ENCODE peak calls at places on chromosomes 2 and 18, in ten cellular contexts. Y is H54, R is NCI-H524, V is RPMI7951, O is hepatocyte, K is HTR-8/SVneo, Q is ELR, A is A549, X is GM03348, G is hippocampal formation. Z is an unnamed sample.
A peak's percentile ranks its signal among the peaks of the same experiment; 100 is the strongest.

GRCh38 chr2:167135691-167136090 is 247.4 kb downstream of the XIRP2 start:
- DNase-seq in Y (no peak), R (no peak), V (peak; percentile 40), O (no peak), K (no peak), Q (peak; percentile 20), A (no peak), X (no peak), G (no peak), Z (no peak)

GRCh38 chr2:113150258-113150601 is 22.8 kb downstream of the IL1RN start:
- DNase-seq in Y (no peak), R (no peak), V (no peak), O (no peak), K (no peak), Q (no peak), A (no peak), X (no peak), G (no peak), Z (no peak)

GRCh38 chr2:96550787-96551604 is 14.4 kb downstream of the ARID5A start:
- DNase-seq in Y (no peak), R (no peak), V (no peak), O (no peak), K (no peak), Q (no peak), A (no peak), X (no peak), G (no peak), Z (no peak)

GRCh38 chr2:229032596-229033234 is 238.4 kb downstream of the PID1 start:
- DNase-seq in Y (no peak), R (no peak), V (peak; percentile 54), O (no peak), K (no peak), Q (peak; percentile 25), A (no peak), X (peak; percentile 31), G (no peak), Z (no peak)

GRCh38 chr2:1814616-1815015 is 70.3 kb upstream of the PXDN start:
- DNase-seq in Y (no peak), R (no peak), V (no peak), O (no peak), K (no peak), Q (no peak), A (no peak), X (no peak), G (no peak), Z (no peak)

GRCh38 chr2:64913357-64913869 is 75.8 kb upstream of the SLC1A4 start:
- DNase-seq in Y (no peak), R (no peak), V (no peak), O (peak; percentile 68), K (no peak), Q (peak; percentile 6), A (no peak), X (no peak), G (no peak), Z (peak; percentile 3)

GRCh38 chr2:36812196-36812595 is 115.7 kb downstream of the VIT start:
- DNase-seq in Y (peak; percentile 35), R (no peak), V (peak; percentile 13), O (no peak), K (peak; percentile 28), Q (peak; percentile 37), A (peak; percentile 36), X (no peak), G (no peak), Z (peak; percentile 23)

GRCh38 chr2:159094173-159094737 is 125.8 kb downstream of the TANC1 start:
- DNase-seq in Y (no peak), R (no peak), V (peak; percentile 96), O (peak; percentile 20), K (no peak), Q (peak; percentile 28), A (no peak), X (peak; percentile 72), G (no peak), Z (no peak)

GRCh38 chr2:45169339-45170190 is 160.3 kb upstream of the SIX2 start:
- DNase-seq in Y (no peak), R (no peak), V (no peak), O (peak; percentile 21), K (peak; percentile 31), Q (peak; percentile 50), A (peak; percentile 60), X (peak; percentile 59), G (no peak), Z (no peak)

GRCh38 chr2:48198285-48198821 is 292.1 kb upstream of the FBXO11 start:
- DNase-seq in Y (no peak), R (no peak), V (no peak), O (no peak), K (no peak), Q (no peak), A (no peak), X (no peak), G (no peak), Z (no peak)

GRCh38 chr2:104312684-104313083 is 541.2 kb upstream of the POU3F3 start:
- DNase-seq in Y (no peak), R (no peak), V (no peak), O (no peak), K (no peak), Q (no peak), A (no peak), X (no peak), G (no peak), Z (no peak)

GRCh38 chr18:79625195-79625923 is 54.2 kb upstream of the CTDP1 start:
- DNase-seq in Y (no peak), R (no peak), V (no peak), O (no peak), K (no peak), Q (no peak), A (no peak), X (no peak), G (no peak), Z (no peak)

GRCh38 chr2:68426885-68427579 is 40.1 kb downstream of the FBXO48 start:
- DNase-seq in Y (no peak), R (no peak), V (peak; percentile 28), O (no peak), K (no peak), Q (peak; percentile 65), A (no peak), X (no peak), G (no peak), Z (no peak)

GRCh38 chr2:207763308-207763707 is 6.4 kb downstream of the FZD5 start:
- DNase-seq in Y (no peak), R (no peak), V (no peak), O (no peak), K (no peak), Q (no peak), A (no peak), X (no peak), G (no peak), Z (no peak)

Z was measured in SW 1271.